ENCODE peak calls at places on chromosomes 6 and 20, in eight cellular contexts. E is mesendoderm; U is brain microvascular endothelial cell; I is heart right ventricle; O is pancreas; L is CD8-positive, alpha-beta T cell; C is neuronal stem cell; A is CD4-positive, alpha-beta memory T cell. K is an unnamed sample.
A peak's percentile ranks its signal among the peaks of the same experiment; 100 is the strongest.

GRCh38 chr6:125834347-125834746 is 43.6 kb downstream of the NCOA7 start:
- DNase-seq in U (no peak), A (peak; percentile 24), L (no peak), I (no peak), C (no peak), E (peak; percentile 20), O (no peak), K (no peak)

GRCh38 chr6:33018904-33019303 is 9.5 kb upstream of the HLA-DOA start:
- DNase-seq in O (no peak), C (no peak), I (peak; percentile 82), E (no peak), L (no peak), A (no peak), U (peak; percentile 53), K (no peak)

GRCh38 chr6:13762648-13763441 is 51.2 kb upstream of the RANBP9 start:
- DNase-seq in C (no peak), U (peak; percentile 58), O (no peak), L (no peak), A (peak; percentile 17), E (no peak), I (no peak), K (no peak)

GRCh38 chr6:33622456-33623431 is 1.6 kb downstream of the ITPR3 start:
- DNase-seq in A (no peak), C (no peak), L (no peak), O (peak; percentile 67), I (no peak), E (peak; percentile 58), U (no peak), K (no peak)

GRCh38 chr20:19375301-19375885 is 163.0 kb downstream of the SLC24A3 start:
- DNase-seq in U (no peak), O (no peak), E (no peak), L (no peak), C (no peak), I (no peak), A (no peak), K (no peak)

GRCh38 chr6:138596126-138596525 is 96.8 kb upstream of the NHSL1 start:
- DNase-seq in C (no peak), U (no peak), O (no peak), L (no peak), A (no peak), E (no peak), I (no peak), K (no peak)

GRCh38 chr6:125104425-125104824 is 49.1 kb upstream of the TPD52L1 start:
- DNase-seq in O (no peak), I (no peak), A (no peak), L (no peak), C (peak; percentile 48), E (peak; percentile 40), U (peak; percentile 46), K (no peak)

GRCh38 chr20:57869951-57870315 is 160.1 kb upstream of the PMEPA1 start:
- DNase-seq in U (no peak), I (no peak), A (no peak), C (no peak), L (no peak), O (no peak), E (no peak), K (no peak)

GRCh38 chr6:72522735-72523141 is 99.1 kb upstream of the KCNQ5 start:
- DNase-seq in E (peak; percentile 83), L (no peak), A (no peak), U (no peak), I (no peak), C (no peak), O (peak; percentile 34), K (no peak)

GRCh38 chr6:56235245-56235644 is 12.1 kb downstream of the COL21A1 start:
- DNase-seq in U (no peak), A (no peak), I (no peak), C (no peak), O (no peak), E (no peak), L (no peak), K (no peak)

GRCh38 chr6:122154912-122155516 is 244.4 kb upstream of the HSF2 start:
- DNase-seq in A (no peak), O (no peak), E (peak; percentile 42), U (no peak), C (no peak), L (no peak), I (peak; percentile 46), K (no peak)

GRCh38 chr6:170286246-170286933 is 4.5 kb downstream of the DLL1 start:
- DNase-seq in C (peak; percentile 82), A (no peak), O (peak; percentile 84), I (peak; percentile 54), U (no peak), E (peak; percentile 70), L (no peak), K (no peak)

GRCh38 chr6:168937061-168937460 is 316.6 kb downstream of the THBS2 start:
- DNase-seq in C (no peak), I (no peak), U (no peak), O (no peak), A (no peak), L (no peak), E (peak; percentile 40), K (no peak)

GRCh38 chr6:168493976-168494375 is 53.0 kb downstream of the SMOC2 start:
- DNase-seq in C (no peak), O (no peak), E (no peak), U (no peak), A (no peak), I (no peak), L (no peak), K (no peak)

GRCh38 chr20:44600758-44601562 is 18.6 kb downstream of the PKIG start:
- DNase-seq in E (no peak), A (no peak), I (peak; percentile 64), L (no peak), O (no peak), C (no peak), U (no peak), K (no peak)
- H3K27ac ChIP-seq in E (no peak overlapping the region), A (no peak overlapping the region), I (peak overlapping the region; percentile 91), L (no peak overlapping the region), O (peak overlapping the region; percentile 60), C (no peak overlapping the region), U (no peak overlapping the region), K (peak overlapping the region; percentile 56)

GRCh38 chr6:134521116-134521501 is 203.2 kb upstream of the SGK1 start:
- DNase-seq in L (no peak), C (no peak), U (no peak), A (no peak), E (no peak), I (no peak), O (no peak), K (no peak)

GRCh38 chr6:134525190-134525868 is 207.4 kb upstream of the SGK1 start:
- DNase-seq in E (no peak), C (no peak), U (no peak), I (no peak), A (no peak), O (no peak), L (no peak), K (no peak)

GRCh38 chr6:134523051-134523450 is 205.1 kb upstream of the SGK1 start:
- DNase-seq in E (no peak), L (no peak), A (no peak), C (no peak), I (no peak), O (no peak), U (no peak), K (no peak)

GRCh38 chr6:134527108-134527787 is 209.3 kb upstream of the SGK1 start:
- DNase-seq in I (no peak), E (no peak), L (no peak), A (no peak), U (no peak), O (no peak), C (no peak), K (no peak)

DNA sequence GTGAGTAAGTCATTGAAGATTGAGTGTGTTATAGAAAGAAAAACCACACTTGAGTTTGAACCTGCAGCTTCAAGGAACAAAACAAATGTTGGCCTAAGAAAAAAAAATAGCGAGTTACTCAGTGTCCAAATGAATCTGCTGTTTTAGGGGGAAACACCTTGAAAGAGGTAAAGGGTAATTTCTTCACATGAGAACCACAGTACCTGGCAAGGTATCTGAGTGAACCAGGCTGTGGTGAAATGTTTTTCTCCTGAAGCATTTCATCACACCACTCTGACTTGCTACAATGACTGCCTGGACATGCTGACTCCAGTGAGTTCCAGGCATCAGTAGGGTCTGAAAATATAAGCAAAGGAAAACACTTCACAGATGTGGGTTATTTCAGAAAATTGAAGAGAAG is 206.0 kb upstream of the SGK1 start:
- DNase-seq in A (no peak), I (no peak), U (no peak), C (no peak), L (no peak), E (no peak), O (no peak), K (no peak)
- H3K27ac ChIP-seq in A (no peak overlapping the region), I (no peak overlapping the region), U (no peak overlapping the region), C (no peak overlapping the region), L (no peak overlapping the region), E (no peak overlapping the region), O (no peak overlapping the region), K (no peak overlapping the region)

GRCh38 chr6:30213999-30214982 is 1.1 kb upstream of the TRIM26 start:
- DNase-seq in C (peak; percentile 46), E (peak; percentile 77), O (peak; percentile 94), I (peak; percentile 86), U (peak; percentile 52), L (peak; percentile 42), A (peak; percentile 74), K (peak; percentile 77)

GRCh38 chr6:30211899-30212298 is 1.3 kb downstream of the TRIM26 start:
- DNase-seq in L (no peak), I (no peak), U (no peak), A (no peak), E (no peak), C (no peak), O (no peak), K (no peak)

GRCh38 chr6:30212865-30213653 is at the start of gene TRIM26:
- DNase-seq in E (peak; percentile 99), A (peak; percentile 97), C (peak; percentile 93), U (peak; percentile 97), O (peak; percentile 98), I (peak; percentile 98), L (peak; percentile 92), K (peak; percentile 92)

GRCh38 chr6:30213654-30213998 is 420 bp upstream of the TRIM26 start:
- DNase-seq in I (no peak), U (no peak), L (no peak), C (no peak), O (no peak), A (no peak), E (no peak), K (no peak)

GRCh38 chr6:30211306-30211705 is 1.9 kb downstream of the TRIM26 start:
- DNase-seq in O (no peak), I (no peak), A (no peak), C (no peak), U (no peak), L (no peak), E (no peak), K (no peak)
- H3K27ac ChIP-seq in O (peak overlapping the region; percentile 28), I (no peak overlapping the region), A (peak overlapping the region; percentile 97), C (no peak overlapping the region), U (no peak overlapping the region), L (no peak overlapping the region), E (no peak overlapping the region), K (no peak overlapping the region)

DNA sequence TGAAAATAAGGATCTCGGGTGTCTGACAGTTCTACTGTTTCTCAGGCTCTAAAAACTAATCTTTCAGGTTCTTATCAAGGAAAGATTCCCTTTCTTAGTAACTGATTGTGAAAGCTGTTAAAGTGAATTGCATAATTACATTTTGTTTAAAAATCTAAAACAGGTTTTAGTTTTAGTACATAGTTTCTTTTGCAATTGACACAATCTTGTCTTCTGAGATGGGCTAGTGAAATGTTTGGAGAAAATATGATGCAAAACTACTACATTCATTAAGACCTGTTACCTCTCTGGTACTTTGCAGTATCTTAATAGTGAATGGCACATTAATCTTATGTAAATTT is 298.4 kb downstream of the UTRN start:
- DNase-seq in L (no peak), O (no peak), C (no peak), I (no peak), E (no peak), U (no peak), A (no peak), K (no peak)
- H3K27ac ChIP-seq in L (no peak overlapping the region), O (no peak overlapping the region), C (no peak overlapping the region), I (no peak overlapping the region), E (no peak overlapping the region), U (no peak overlapping the region), A (no peak overlapping the region), K (no peak overlapping the region)

K was measured in substantia nigra.